ENCODE peak calls at places on chromosomes 1 and 21, in seven cellular contexts. O is heart right ventricle, S is lower leg skin, D is non-pigmented ciliary epithelial cell, G is ureter, C is left ventricle myocardium inferior, E is PC-3. Z is an unnamed sample.

GRCh38 chr21:9008636-9009035 is 1512.7 kb upstream of the TPTE start:
- DNase-seq in O (no peak), G (no peak), C (no peak), D (no peak), E (no peak), S (no peak), Z (no peak)

GRCh38 chr1:205270764-205271163 is 43.0 kb downstream of the TMCC2 start:
- DNase-seq in C (no peak), D (no peak), G (no peak), S (no peak), E (peak), O (no peak), Z (no peak)

GRCh38 chr1:178614286-178614685 is 101.4 kb downstream of the TEX35 start:
- DNase-seq in O (no peak), S (no peak), C (no peak), G (no peak), E (no peak), D (no peak), Z (no peak)

GRCh38 chr1:12595839-12596821 is 21.9 kb downstream of the DHRS3 start:
- DNase-seq in E (peak), D (peak), O (peak), C (peak), G (peak), S (peak), Z (no peak)

GRCh38 chr1:83131692-83131955 is 867.3 kb downstream of the TTLL7 start:
- DNase-seq in D (no peak), C (no peak), G (no peak), O (no peak), E (no peak), S (no peak), Z (no peak)

GRCh38 chr1:2399890-2400575 is 8.4 kb downstream of the RER1 start:
- DNase-seq in G (no peak), O (no peak), S (no peak), D (no peak), E (no peak), C (no peak), Z (no peak)

GRCh38 chr1:230681599-230681998 is 32.3 kb downstream of the AGT start:
- DNase-seq in C (no peak), G (no peak), D (peak), S (no peak), O (no peak), E (peak), Z (peak)

GRCh38 chr1:209080170-209080781 is 503.2 kb upstream of the CAMK1G start:
- DNase-seq in G (no peak), S (no peak), C (no peak), O (no peak), D (no peak), E (peak), Z (peak)

GRCh38 chr1:103424645-103425044 is 100.9 kb upstream of the RNPC3 start:
- DNase-seq in D (no peak), G (no peak), S (no peak), O (no peak), C (no peak), E (no peak), Z (no peak)

GRCh38 chr1:210117198-210117597 is 115.4 kb upstream of the SERTAD4 start:
- DNase-seq in C (no peak), O (no peak), S (no peak), D (no peak), G (no peak), E (no peak), Z (no peak)

GRCh38 chr1:79188371-79188770 is 181.8 kb upstream of the ADGRL4 start:
- DNase-seq in O (no peak), S (no peak), G (no peak), E (peak), C (no peak), D (peak), Z (no peak)

GRCh38 chr1:225655509-225656258 is 2.8 kb upstream of the ENAH start:
- DNase-seq in D (peak), S (no peak), C (peak), E (peak), O (peak), G (peak), Z (peak)

GRCh38 chr1:113452921-113453770 is 62.8 kb downstream of the MAGI3 start:
- DNase-seq in D (peak), E (peak), S (no peak), O (no peak), G (no peak), C (no peak), Z (no peak)